ENCODE peak calls at places on chromosome 5, in six cellular contexts. U is IMR-90, X is H1, G is H9, H is mesenchymal stem cell, E is trophoblast cell. V is an unnamed sample.

GRCh38 chr5:53017383-53017782 is 28.2 kb downstream of the ITGA2 start:
- DNase-seq in U (no peak), X (no peak), G (no peak), H (no peak), E (no peak), V (no peak)

GRCh38 chr5:148760945-148761638 is 65.3 kb upstream of the ADRB2 start:
- DNase-seq in U (no peak), X (no peak), G (no peak), H (no peak), E (no peak), V (no peak)

GRCh38 chr5:179342577-179342976 is 2.7 kb downstream of the ADAMTS2 start:
- DNase-seq in U (peak), X (no peak), G (peak), H (peak), E (no peak), V (no peak)

GRCh38 chr5:167602077-167602476 is 689.4 kb upstream of the WWC1 start:
- DNase-seq in U (no peak), X (no peak), G (no peak), H (no peak), E (no peak), V (no peak)

GRCh38 chr5:132419517-132420468 is 50.3 kb downstream of the SLC22A5 start:
- DNase-seq in U (peak), X (no peak), G (peak), H (peak), E (peak), V (peak)

GRCh38 chr5:111929892-111930291 is 172.9 kb upstream of the NREP start:
- DNase-seq in U (peak), X (no peak), G (no peak), H (peak), E (peak), V (no peak)

GRCh38 chr5:134555889-134556311 is 30.4 kb downstream of the JADE2 start:
- DNase-seq in U (peak), X (no peak), G (peak), H (peak), E (peak), V (peak)

GRCh38 chr5:72499730-72500129 is 7.5 kb downstream of the ZNF366 start:
- DNase-seq in U (no peak), X (no peak), G (no peak), H (no peak), E (peak), V (no peak)

GRCh38 chr5:113381791-113382190 is 53.0 kb downstream of the TSSK1B start:
- DNase-seq in U (no peak), X (no peak), G (no peak), H (peak), E (peak), V (no peak)

GRCh38 chr5:69148981-69149675 is 17.8 kb upstream of the CCNB1 start:
- DNase-seq in U (no peak), X (no peak), G (no peak), H (no peak), E (no peak), V (no peak)

GRCh38 chr5:133227082-133227481 is 175.3 kb downstream of the HSPA4 start:
- DNase-seq in U (no peak), X (no peak), G (no peak), H (no peak), E (no peak), V (no peak)

GRCh38 chr5:128637031-128637430 is 99.0 kb upstream of the FBN2 start:
- DNase-seq in U (peak), X (no peak), G (no peak), H (peak), E (no peak), V (no peak)

GRCh38 chr5:108079754-108080153 is 302.1 kb downstream of the FBXL17 start:
- DNase-seq in U (no peak), X (no peak), G (no peak), H (no peak), E (peak), V (no peak)

GRCh38 chr5:102971693-102972293 is 148.1 kb downstream of the GIN1 start:
- DNase-seq in U (peak), X (no peak), G (no peak), H (peak), E (peak), V (no peak)

GRCh38 chr5:177403194-177403825 is 2.8 kb upstream of the PFN3 start:
- DNase-seq in U (peak), X (no peak), G (peak), H (peak), E (peak), V (peak)

GRCh38 chr5:160539431-160539830 is 117.8 kb downstream of the PTTG1 start:
- DNase-seq in U (no peak), X (no peak), G (no peak), H (no peak), E (no peak), V (no peak)

GRCh38 chr5:7396169-7397004 is 449 bp downstream of the ADCY2 start:
- DNase-seq in U (no peak), X (no peak), G (no peak), H (no peak), E (peak), V (no peak)

GRCh38 chr5:35131723-35132122 is 84.0 kb upstream of the AGXT2 start:
- DNase-seq in U (peak), X (no peak), G (no peak), H (no peak), E (no peak), V (no peak)

GRCh38 chr5:138275379-138275782 is 960 bp upstream of the GFRA3 start:
- DNase-seq in U (no peak), X (no peak), G (no peak), H (peak), E (no peak), V (no peak)

GRCh38 chr5:174140452-174140851 is 94.9 kb downstream of the NSG2 start:
- DNase-seq in U (no peak), X (no peak), G (no peak), H (no peak), E (no peak), V (no peak)

GRCh38 chr5:112316006-112316405 is 103.1 kb downstream of the EPB41L4A start:
- DNase-seq in U (no peak), X (no peak), G (no peak), H (no peak), E (peak), V (no peak)

GRCh38 chr5:144598451-144599068 is 427.9 kb downstream of the KCTD16 start:
- DNase-seq in U (no peak), X (no peak), G (peak), H (no peak), E (no peak), V (no peak)

GRCh38 chr5:78530342-78531096 is 118.1 kb downstream of the LHFPL2 start:
- DNase-seq in U (peak), X (no peak), G (no peak), H (peak), E (peak), V (no peak)

GRCh38 chr5:108900668-108901067 is 153.0 kb downstream of the FER start:
- DNase-seq in U (peak), X (no peak), G (no peak), H (peak), E (no peak), V (no peak)

GRCh38 chr5:64347308-64347707 is 158.5 kb upstream of the RGS7BP start:
- DNase-seq in U (no peak), X (no peak), G (no peak), H (no peak), E (no peak), V (no peak)

GRCh38 chr5:122187426-122187825 is 58.1 kb downstream of the ZNF474 start:
- DNase-seq in U (no peak), X (no peak), G (no peak), H (no peak), E (no peak), V (no peak)

GRCh38 chr5:172707285-172708182 is 63.5 kb downstream of the DUSP1 start:
- DNase-seq in U (peak), X (no peak), G (peak), H (peak), E (peak), V (no peak)

GRCh38 chr5:151480859-151481258 is 33.5 kb downstream of the SLC36A1 start:
- DNase-seq in U (peak), X (no peak), G (no peak), H (peak), E (no peak), V (no peak)

GRCh38 chr5:33411498-33411897 is 29.3 kb upstream of the TARS1 start:
- DNase-seq in U (no peak), X (no peak), G (no peak), H (no peak), E (no peak), V (no peak)

GRCh38 chr5:82406200-82406773 is 128.1 kb upstream of the RPS23 start:
- DNase-seq in U (peak), X (no peak), G (no peak), H (peak), E (peak), V (no peak)

GRCh38 chr5:14405267-14405666 is 176.3 kb upstream of the OTULINL start:
- DNase-seq in U (no peak), X (no peak), G (peak), H (no peak), E (no peak), V (no peak)

GRCh38 chr5:1759378-1759970 is 40.2 kb downstream of the MRPL36 start:
- DNase-seq in U (no peak), X (no peak), G (peak), H (no peak), E (no peak), V (no peak)

GRCh38 chr5:108093186-108093585 is 288.7 kb downstream of the FBXL17 start:
- DNase-seq in U (peak), X (no peak), G (no peak), H (peak), E (peak), V (no peak)

GRCh38 chr5:10301266-10301665 is 6.4 kb downstream of the CMBL start:
- DNase-seq in U (no peak), X (no peak), G (no peak), H (no peak), E (no peak), V (no peak)

GRCh38 chr5:81750308-81751008 is 439 bp downstream of the SSBP2 start:
- DNase-seq in U (no peak), X (no peak), G (no peak), H (no peak), E (no peak), V (no peak)

GRCh38 chr5:146732966-146733365 is 145.6 kb downstream of the PPP2R2B start:
- DNase-seq in U (peak), X (no peak), G (no peak), H (no peak), E (no peak), V (no peak)

GRCh38 chr5:76580983-76581382 is 42.2 kb downstream of the F2RL2 start:
- DNase-seq in U (no peak), X (no peak), G (no peak), H (no peak), E (no peak), V (no peak)
- H2AFZ ChIP-seq in U (no peak), X (no peak), G (no peak), H (no peak), E (no peak), V (no peak)

GRCh38 chr5:119478781-119479180 is 26.5 kb downstream of the HSD17B4 start:
- DNase-seq in U (peak), X (no peak), G (no peak), H (no peak), E (peak), V (no peak)

GRCh38 chr5:119470851-119471451 is 18.7 kb downstream of the HSD17B4 start:
- DNase-seq in U (peak), X (no peak), G (no peak), H (peak), E (peak), V (peak)

GRCh38 chr5:119473241-119473640 is 20.9 kb downstream of the HSD17B4 start:
- DNase-seq in U (no peak), X (no peak), G (no peak), H (no peak), E (no peak), V (no peak)

DNA sequence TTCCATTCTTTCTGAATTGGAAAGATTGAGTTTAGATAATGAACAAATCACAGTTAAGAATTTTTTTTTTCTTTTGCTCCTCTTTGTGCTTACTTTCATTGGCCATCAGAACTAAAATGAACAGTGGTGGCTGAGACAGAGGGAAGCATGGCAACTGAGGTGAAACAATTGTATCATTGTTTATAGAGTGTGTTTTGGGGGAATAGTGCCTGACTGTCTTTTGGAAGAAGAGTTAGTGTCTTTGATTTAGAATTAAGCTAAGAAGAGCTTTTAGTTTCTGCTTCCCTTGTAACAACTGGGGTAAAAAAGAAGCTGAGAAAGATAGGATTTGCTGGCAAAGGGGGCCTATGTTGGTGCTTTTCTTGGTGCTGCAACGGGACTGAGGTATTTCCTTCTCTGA is 24.0 kb downstream of the HSD17B4 start:
- DNase-seq in U (no peak), X (no peak), G (no peak), H (no peak), E (no peak), V (no peak)
- H2BK120ac ChIP-seq in U (no peak), X (no peak), G (no peak), H (no peak), E (no peak), V (no peak)

GRCh38 chr5:119330367-119331183 is 25.2 kb upstream of the TNFAIP8 start:
- DNase-seq in U (no peak), X (no peak), G (no peak), H (no peak), E (peak), V (no peak)

GRCh38 chr5:119333421-119333851 is 22.4 kb upstream of the TNFAIP8 start:
- DNase-seq in U (peak), X (no peak), G (no peak), H (no peak), E (peak), V (no peak)

GRCh38 chr5:119332978-119333401 is 22.8 kb upstream of the TNFAIP8 start:
- DNase-seq in U (no peak), X (no peak), G (no peak), H (no peak), E (no peak), V (no peak)

GRCh38 chr5:119329701-119330100 is 26.1 kb upstream of the TNFAIP8 start:
- DNase-seq in U (peak), X (no peak), G (no peak), H (peak), E (no peak), V (no peak)

GRCh38 chr5:119331566-119332095 is 24.2 kb upstream of the TNFAIP8 start:
- DNase-seq in U (no peak), X (no peak), G (no peak), H (peak), E (no peak), V (no peak)
- H2AFZ ChIP-seq in U (no peak), X (no peak), G (no peak), H (no peak), E (no peak), V (no peak)

GRCh38 chr5:110288766-110289165 is 437.7 kb downstream of the TMEM232 start:
- DNase-seq in U (no peak), X (no peak), G (no peak), H (peak), E (no peak), V (no peak)
- H2BK120ac ChIP-seq in U (no peak), X (no peak), G (no peak), H (no peak), E (no peak), V (no peak)

GRCh38 chr5:126534543-126534942 is 60.5 kb downstream of the ALDH7A1 start:
- DNase-seq in U (no peak), X (no peak), G (no peak), H (no peak), E (no peak), V (no peak)

GRCh38 chr5:126531543-126532120 is 63.4 kb downstream of the ALDH7A1 start:
- DNase-seq in U (peak), X (no peak), G (no peak), H (peak), E (no peak), V (no peak)

GRCh38 chr5:126536874-126537273 is 58.1 kb downstream of the ALDH7A1 start:
- DNase-seq in U (no peak), X (no peak), G (no peak), H (no peak), E (no peak), V (no peak)

GRCh38 chr5:126538579-126538978 is 56.4 kb downstream of the ALDH7A1 start:
- DNase-seq in U (no peak), X (no peak), G (no peak), H (no peak), E (no peak), V (no peak)

DNA sequence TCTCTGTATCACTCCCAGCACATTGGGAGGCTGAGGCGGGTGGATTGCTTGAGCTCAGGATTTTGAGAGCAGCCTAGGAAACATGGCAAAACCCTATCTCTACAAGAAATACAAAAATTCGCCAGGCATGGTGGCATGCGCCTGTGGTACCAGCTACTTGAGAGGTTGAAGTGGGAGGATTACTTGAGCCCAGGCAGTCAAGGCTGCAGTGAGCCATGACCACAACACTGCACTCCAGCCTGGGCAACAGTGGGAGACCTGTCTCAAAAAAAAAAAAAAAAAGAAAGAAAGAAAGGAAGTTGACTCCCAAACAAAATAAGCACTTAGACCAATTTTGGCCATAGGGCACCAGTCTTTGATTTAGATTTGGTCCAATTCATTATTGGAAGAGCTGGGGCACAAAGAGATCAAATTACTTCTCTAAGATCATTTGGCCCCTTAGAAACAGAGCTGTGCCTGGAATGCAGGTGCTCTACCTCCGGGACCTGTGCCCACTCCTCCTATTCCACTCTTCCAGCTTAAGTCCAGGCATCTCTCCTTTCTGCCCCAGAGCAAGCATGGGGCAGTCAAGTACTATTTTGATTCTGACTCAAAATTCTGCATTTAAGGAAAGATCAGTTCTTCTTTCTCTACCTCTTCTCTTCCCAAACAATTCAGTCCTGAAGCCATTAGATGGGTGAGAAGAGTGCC is 59.0 kb downstream of the ALDH7A1 start:
- DNase-seq in U (no peak), X (no peak), G (no peak), H (no peak), E (no peak), V (no peak)
- H2AFZ ChIP-seq in U (peak), X (no peak), G (no peak), H (no peak), E (no peak), V (no peak)

GRCh38 chr5:142571921-142572320 is 114.0 kb downstream of the FGF1 start:
- DNase-seq in U (no peak), X (no peak), G (no peak), H (no peak), E (no peak), V (no peak)
- H2BK120ac ChIP-seq in U (no peak), X (no peak), G (no peak), H (no peak), E (no peak), V (no peak)

DNA sequence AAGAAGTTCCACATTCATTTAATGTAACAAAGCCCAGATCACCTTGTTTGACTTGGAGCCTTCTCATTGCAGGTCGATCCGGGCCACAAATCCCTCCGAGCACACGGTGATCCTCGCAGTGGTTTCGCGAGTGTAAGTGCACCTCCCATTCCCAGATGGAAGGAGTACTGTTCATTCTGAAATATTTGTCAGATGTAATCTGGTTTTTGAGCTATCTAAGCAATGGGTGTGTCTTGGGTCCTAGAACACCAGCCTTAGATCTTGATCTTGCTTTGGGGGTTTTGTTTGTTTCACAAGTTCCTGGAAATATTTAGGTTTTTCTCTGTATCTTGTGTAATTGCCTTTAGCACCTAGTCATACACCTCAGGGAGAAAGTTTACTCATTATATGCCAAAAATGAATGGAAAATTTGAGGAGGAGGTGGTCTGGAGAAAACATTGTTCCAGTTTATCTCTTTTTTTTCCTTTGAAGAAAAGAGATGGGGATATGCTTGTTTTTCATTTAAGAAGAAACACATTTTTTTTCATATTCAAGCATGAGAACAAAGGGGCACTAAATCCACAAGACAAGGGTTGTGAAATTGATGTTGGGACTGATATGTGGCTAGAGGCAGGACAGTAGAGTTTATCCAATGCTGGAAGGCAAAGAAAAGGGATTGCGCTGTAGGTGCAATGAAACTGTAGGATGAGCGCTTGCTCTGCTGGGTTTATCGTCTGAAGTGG is 118.6 kb downstream of the PDE8B start:
- DNase-seq in U (no peak), X (no peak), G (no peak), H (no peak), E (peak), V (no peak)
- H2AFZ ChIP-seq in U (no peak), X (no peak), G (no peak), H (no peak), E (no peak), V (no peak)

GRCh38 chr5:157387164-157387563 is 72.8 kb upstream of the NIPAL4 start:
- DNase-seq in U (no peak), X (no peak), G (no peak), H (no peak), E (no peak), V (no peak)
- H2BK120ac ChIP-seq in U (peak), X (no peak), G (no peak), H (peak), E (peak), V (no peak)

DNA sequence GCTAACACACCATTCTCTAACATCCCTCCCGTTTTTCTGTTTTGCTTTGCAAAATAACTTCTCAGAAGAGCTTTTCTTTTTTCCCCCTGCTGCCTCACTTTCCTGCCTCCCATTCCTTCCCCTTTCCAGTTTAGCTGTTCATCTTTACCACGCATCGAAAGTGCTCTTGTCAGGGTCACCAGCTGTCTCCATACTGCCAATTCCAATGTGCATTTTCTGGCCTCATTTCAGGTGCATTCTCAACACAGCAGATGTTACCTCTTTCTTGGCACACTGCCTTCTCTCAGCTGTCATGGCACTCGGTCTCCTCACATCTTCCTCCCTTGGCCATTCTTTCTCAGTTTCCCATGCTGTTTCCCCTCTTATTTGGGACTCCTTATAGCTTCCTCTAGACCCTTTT is 9.5 kb downstream of the ARSK start:
- DNase-seq in U (no peak), X (no peak), G (no peak), H (no peak), E (peak), V (no peak)
- H2AFZ ChIP-seq in U (peak), X (no peak), G (no peak), H (no peak), E (no peak), V (no peak)

GRCh38 chr5:141084487-141084989 is 9.9 kb upstream of the PCDHB2 start:
- DNase-seq in U (peak), X (peak), G (peak), H (peak), E (peak), V (peak)
- H2BK120ac ChIP-seq in U (no peak), X (no peak), G (peak), H (no peak), E (no peak), V (no peak)

V was measured in neuronal stem cell.